ENCODE peak calls at places on chromosomes 3 and 15, in five cellular contexts. F, R, P, X and Y are unnamed samples.

GRCh38 chr3:100602506-100603444 is 6.6 kb upstream of the ADGRG7 start:
- DNase-seq in P (no peak), X (peak), R (peak), F (peak), Y (no peak)

GRCh38 chr3:70561796-70562195 is 249.4 kb upstream of the MDFIC2 start:
- DNase-seq in R (no peak), P (no peak), X (no peak), F (no peak), Y (no peak)

GRCh38 chr15:26048669-26049068 is 185.5 kb upstream of the ATP10A start:
- DNase-seq in R (no peak), X (no peak), P (no peak), F (no peak), Y (no peak)

GRCh38 chr15:50909044-50909342 is 510 bp downstream of the AP4E1 start:
- DNase-seq in F (no peak), R (no peak), X (no peak), P (no peak), Y (no peak)

GRCh38 chr3:130894873-130895330 is 1.0 kb downstream of the ATP2C1 start:
- DNase-seq in X (no peak), P (no peak), F (peak), R (no peak), Y (no peak)

GRCh38 chr15:76058714-76059319 is 968 bp upstream of the TMEM266 start:
- DNase-seq in X (peak), R (no peak), P (no peak), F (peak), Y (no peak)

GRCh38 chr3:171192176-171192854 is 165.8 kb upstream of the SLC2A2 start:
- DNase-seq in P (no peak), X (no peak), F (peak), R (no peak), Y (peak)

GRCh38 chr15:69729167-69729748 is 276.6 kb downstream of the RPLP1 start:
- DNase-seq in P (no peak), F (peak), X (peak), R (no peak), Y (no peak)

GRCh38 chr3:136893848-136894443 is 31.9 kb downstream of the NCK1 start:
- DNase-seq in F (peak), X (no peak), P (no peak), R (no peak), Y (peak)

GRCh38 chr3:42164635-42165034 is 73.5 kb downstream of the TRAK1 start:
- DNase-seq in X (no peak), F (no peak), P (no peak), R (no peak), Y (no peak)

GRCh38 chr3:194070634-194071409 is 65.1 kb upstream of the HES1 start:
- DNase-seq in P (no peak), R (no peak), X (peak), F (peak), Y (peak)